ENCODE peak calls at places on chromosomes 11 and 22, in ten cellular contexts. J is NCI-H1436; F is upper lobe of right lung; V is iPS DF 19.7; Q is activated CD4-positive, alpha-beta memory T cell treated with anti-CD3 and anti-CD28 coated beads, Interleukin-2, amount 10 ng/mL, durations not matched to agents 7 days and 5 days; I is adipocyte; M is smooth muscle cell of the brain vasculature; Y is lower lobe of right lung; A is T-helper 1 cell; L is ELR. W is an unnamed sample.

GRCh38 chr11:76495017-76495416 is 50.2 kb downstream of the EMSY start:
- DNase-seq in J (no peak), F (no peak), V (no peak), Q (no peak), I (no peak), M (no peak), Y (no peak), A (no peak), L (no peak), W (no peak)

GRCh38 chr11:17711836-17712235 is 7.5 kb upstream of the MYOD1 start:
- DNase-seq in J (no peak), F (no peak), V (no peak), Q (no peak), I (no peak), M (no peak), Y (no peak), A (no peak), L (no peak), W (no peak)

GRCh38 chr22:21014202-21015050 is 539 bp upstream of the P2RX6 start:
- DNase-seq in J (peak; percentile 96), F (peak; percentile 90), V (no peak), Q (peak; percentile 85), I (peak; percentile 95), M (no peak), Y (peak; percentile 90), A (peak; percentile 87), L (peak; percentile 97), W (peak; percentile 35)

GRCh38 chr11:85685820-85686459 is at the start of gene CCDC89:
- DNase-seq in J (peak; percentile 90), F (peak; percentile 69), V (no peak), Q (no peak), I (no peak), M (peak; percentile 73), Y (peak; percentile 54), A (no peak), L (no peak), W (peak; percentile 70)

GRCh38 chr22:40399661-40400060 is 29.3 kb downstream of the SGSM3 start:
- DNase-seq in J (no peak), F (no peak), V (no peak), Q (no peak), I (no peak), M (no peak), Y (peak; percentile 20), A (no peak), L (no peak), W (no peak)

GRCh38 chr11:134267966-134268365 is 8.2 kb upstream of the GLB1L3 start:
- DNase-seq in J (no peak), F (no peak), V (no peak), Q (no peak), I (no peak), M (no peak), Y (no peak), A (no peak), L (no peak), W (no peak)

GRCh38 chr11:77752518-77752917 is 68.0 kb downstream of the RSF1 start:
- DNase-seq in J (no peak), F (no peak), V (peak; percentile 48), Q (no peak), I (no peak), M (no peak), Y (no peak), A (no peak), L (no peak), W (no peak)

GRCh38 chr22:30038219-30038618 is 42.0 kb upstream of the HORMAD2 start:
- DNase-seq in J (no peak), F (no peak), V (no peak), Q (no peak), I (peak; percentile 26), M (peak; percentile 28), Y (no peak), A (no peak), L (peak; percentile 63), W (no peak)

GRCh38 chr11:75233688-75234295 is 6.8 kb upstream of the TPBGL start:
- DNase-seq in J (no peak), F (no peak), V (no peak), Q (peak; percentile 38), I (peak; percentile 69), M (peak; percentile 26), Y (no peak), A (no peak), L (peak; percentile 61), W (no peak)

GRCh38 chr11:122097419-122098001 is 18.5 kb downstream of the BLID start:
- DNase-seq in J (no peak), F (no peak), V (no peak), Q (no peak), I (peak; percentile 72), M (no peak), Y (no peak), A (no peak), L (peak; percentile 66), W (peak; percentile 23)

GRCh38 chr11:66729447-66729846 is 431 bp upstream of the SPTBN2 start:
- DNase-seq in J (no peak), F (no peak), V (no peak), Q (no peak), I (no peak), M (no peak), Y (no peak), A (no peak), L (no peak), W (no peak)

GRCh38 chr11:12149672-12150225 is 39.4 kb downstream of the MICAL2 start:
- DNase-seq in J (no peak), F (peak; percentile 56), V (no peak), Q (peak; percentile 50), I (no peak), M (no peak), Y (no peak), A (peak; percentile 81), L (no peak), W (no peak)

GRCh38 chr22:41366323-41367014 is 15.3 kb upstream of the TEF start:
- DNase-seq in J (no peak), F (no peak), V (no peak), Q (no peak), I (no peak), M (no peak), Y (no peak), A (no peak), L (no peak), W (no peak)

GRCh38 chr11:13166036-13166435 is 111.6 kb upstream of the BMAL1 start:
- DNase-seq in J (no peak), F (no peak), V (no peak), Q (no peak), I (peak; percentile 10), M (no peak), Y (no peak), A (no peak), L (no peak), W (no peak)

GRCh38 chr22:32204856-32205722 is at the start of gene RFPL2:
- DNase-seq in J (peak; percentile 45), F (peak; percentile 69), V (peak; percentile 52), Q (peak; percentile 61), I (no peak), M (no peak), Y (peak; percentile 69), A (no peak), L (peak; percentile 58), W (peak; percentile 32)

GRCh38 chr22:44162960-44163359 is 17.8 kb upstream of the PARVG start:
- DNase-seq in J (no peak), F (no peak), V (no peak), Q (no peak), I (no peak), M (no peak), Y (no peak), A (no peak), L (no peak), W (no peak)

GRCh38 chr11:102564110-102564509 is 33.6 kb upstream of the MMP7 start:
- DNase-seq in J (no peak), F (no peak), V (no peak), Q (no peak), I (peak; percentile 56), M (no peak), Y (no peak), A (peak; percentile 37), L (peak; percentile 94), W (no peak)

GRCh38 chr11:74683279-74683871 is 47.9 kb downstream of the CHRDL2 start:
- DNase-seq in J (no peak), F (peak; percentile 80), V (no peak), Q (no peak), I (peak; percentile 69), M (no peak), Y (peak; percentile 57), A (no peak), L (no peak), W (peak; percentile 68)

GRCh38 chr11:77542296-77542695 is 47.5 kb upstream of the AQP11 start:
- DNase-seq in J (no peak), F (no peak), V (no peak), Q (no peak), I (peak; percentile 48), M (no peak), Y (no peak), A (no peak), L (peak; percentile 61), W (no peak)

GRCh38 chr22:18113680-18114394 is 3.2 kb downstream of the TUBA8 start:
- DNase-seq in J (no peak), F (no peak), V (no peak), Q (no peak), I (no peak), M (no peak), Y (no peak), A (no peak), L (no peak), W (no peak)

GRCh38 chr11:43992834-43993637 is 50.6 kb downstream of the C11orf96 start:
- DNase-seq in J (no peak), F (no peak), V (no peak), Q (no peak), I (no peak), M (no peak), Y (no peak), A (no peak), L (no peak), W (peak; percentile 42)

GRCh38 chr22:30116362-30117117 is 36.3 kb downstream of the HORMAD2 start:
- DNase-seq in J (no peak), F (no peak), V (no peak), Q (no peak), I (peak; percentile 45), M (no peak), Y (no peak), A (no peak), L (peak; percentile 81), W (no peak)

GRCh38 chr11:118049771-118050170 is 27.1 kb upstream of the TMPRSS4 start:
- DNase-seq in J (no peak), F (no peak), V (no peak), Q (no peak), I (no peak), M (no peak), Y (no peak), A (no peak), L (no peak), W (no peak)

GRCh38 chr11:2446590-2447252 is 1.9 kb downstream of the KCNQ1 start:
- DNase-seq in J (no peak), F (peak; percentile 76), V (no peak), Q (peak; percentile 43), I (no peak), M (no peak), Y (peak; percentile 81), A (peak; percentile 31), L (no peak), W (no peak)

GRCh38 chr11:64237484-64237951 is 3.1 kb downstream of the VEGFB start:
- DNase-seq in J (no peak), F (peak; percentile 87), V (no peak), Q (no peak), I (no peak), M (no peak), Y (peak; percentile 88), A (no peak), L (no peak), W (no peak)

GRCh38 chr11:34789196-34789834 is 126.9 kb downstream of the APIP start:
- DNase-seq in J (peak; percentile 39), F (no peak), V (no peak), Q (no peak), I (no peak), M (no peak), Y (no peak), A (no peak), L (peak; percentile 40), W (no peak)

GRCh38 chr11:111120221-111120620 is 125.3 kb upstream of the POU2AF2 start:
- DNase-seq in J (no peak), F (no peak), V (no peak), Q (no peak), I (no peak), M (peak; percentile 26), Y (no peak), A (no peak), L (no peak), W (no peak)

GRCh38 chr22:43526951-43527350 is 115.1 kb downstream of the MPPED1 start:
- DNase-seq in J (no peak), F (no peak), V (no peak), Q (no peak), I (no peak), M (no peak), Y (no peak), A (no peak), L (no peak), W (no peak)

W was measured in C1 segment of cervical spinal cord.